ENCODE peak calls at places on chromosomes 2 and 18, in four cellular contexts. One of them, this sample, is unnamed. For H3K27me3, the result is how much of the 10 kb centered on the place peaks cover.

GRCh38 chr2:36663851-36664715 is 32.4 kb upstream of the VIT start:
- DNase-seq in GM23338: peak
- DNase-seq in mammary epithelial cell: peak
- DNase-seq in IMR-90: peak
- DNase-seq in this sample: peak

GRCh38 chr2:44290271-44290670 is 15.0 kb downstream of the SLC3A1 start:
- DNase-seq in GM23338: peak
- DNase-seq in mammary epithelial cell: peak
- DNase-seq in IMR-90: peak
- DNase-seq in this sample: no peak

GRCh38 chr2:207616185-207616584 is 9.0 kb downstream of the METTL21A start:
- DNase-seq in GM23338: no peak
- DNase-seq in mammary epithelial cell: peak
- DNase-seq in IMR-90: peak
- DNase-seq in this sample: no peak

GRCh38 chr2:106944220-106944619 is 58.3 kb upstream of the ST6GAL2 start:
- DNase-seq in GM23338: no peak
- DNase-seq in mammary epithelial cell: no peak
- DNase-seq in IMR-90: peak
- DNase-seq in this sample: no peak

GRCh38 chr2:136131961-136132839 is 14.3 kb upstream of the CXCR4 start:
- DNase-seq in GM23338: no peak
- DNase-seq in mammary epithelial cell: no peak
- DNase-seq in IMR-90: no peak
- DNase-seq in this sample: no peak

GRCh38 chr2:118849226-118850170 is 2.0 kb upstream of the EN1 start:
- DNase-seq in GM23338: peak
- DNase-seq in mammary epithelial cell: no peak
- DNase-seq in IMR-90: no peak
- DNase-seq in this sample: no peak

GRCh38 chr2:210912779-210913178 is 356.4 kb downstream of the CPS1 start:
- DNase-seq in GM23338: no peak
- DNase-seq in mammary epithelial cell: no peak
- DNase-seq in IMR-90: no peak
- DNase-seq in this sample: no peak

GRCh38 chr2:71505086-71505769 is 51.9 kb downstream of the DYSF start:
- DNase-seq in GM23338: no peak
- DNase-seq in mammary epithelial cell: no peak
- DNase-seq in IMR-90: no peak
- DNase-seq in this sample: peak

GRCh38 chr18:43869451-43870008 is 592.2 kb upstream of the SYT4 start:
- DNase-seq in GM23338: no peak
- DNase-seq in mammary epithelial cell: no peak
- DNase-seq in IMR-90: peak
- DNase-seq in this sample: no peak

GRCh38 chr2:25672500-25673169 is 742 bp downstream of the DTNB start:
- DNase-seq in GM23338: peak
- DNase-seq in mammary epithelial cell: peak
- DNase-seq in IMR-90: peak
- DNase-seq in this sample: no peak

GRCh38 chr2:10717630-10718029 is 3.8 kb upstream of the ATP6V1C2 start:
- DNase-seq in GM23338: no peak
- DNase-seq in mammary epithelial cell: peak
- DNase-seq in IMR-90: peak
- DNase-seq in this sample: no peak

GRCh38 chr2:174856447-174856846 is 92.2 kb upstream of the CHRNA1 start:
- DNase-seq in GM23338: no peak
- DNase-seq in mammary epithelial cell: no peak
- DNase-seq in IMR-90: no peak
- DNase-seq in this sample: no peak

GRCh38 chr18:657311-657997 is at the start of gene TYMS:
- DNase-seq in GM23338: peak
- DNase-seq in mammary epithelial cell: peak
- DNase-seq in IMR-90: peak
- DNase-seq in this sample: peak

GRCh38 chr2:129178356-129178755 is 801.1 kb upstream of the RAB6C start:
- DNase-seq in GM23338: no peak
- DNase-seq in mammary epithelial cell: peak
- DNase-seq in IMR-90: no peak
- DNase-seq in this sample: no peak

GRCh38 chr18:10488022-10488421 is 33.6 kb downstream of the APCDD1 start:
- DNase-seq in GM23338: no peak
- DNase-seq in mammary epithelial cell: no peak
- DNase-seq in IMR-90: peak
- DNase-seq in this sample: no peak

GRCh38 chr2:88281302-88282217 is 111.4 kb downstream of the THNSL2 start:
- DNase-seq in GM23338: no peak
- DNase-seq in mammary epithelial cell: no peak
- DNase-seq in IMR-90: no peak
- DNase-seq in this sample: no peak

GRCh38 chr2:15682354-15682753 is 90.7 kb downstream of the DDX1 start:
- DNase-seq in GM23338: no peak
- DNase-seq in mammary epithelial cell: no peak
- DNase-seq in IMR-90: no peak
- DNase-seq in this sample: no peak

GRCh38 chr18:7261199-7261598 is 30.3 kb downstream of the LRRC30 start:
- DNase-seq in GM23338: no peak
- DNase-seq in mammary epithelial cell: no peak
- DNase-seq in IMR-90: no peak
- DNase-seq in this sample: no peak

GRCh38 chr18:10872297-10872696 is 277.1 kb downstream of the PIEZO2 start:
- DNase-seq in GM23338: no peak
- DNase-seq in mammary epithelial cell: no peak
- DNase-seq in IMR-90: no peak
- DNase-seq in this sample: no peak

GRCh38 chr2:234240917-234241316 is 190.4 kb downstream of the SPP2 start:
- DNase-seq in GM23338: no peak
- DNase-seq in mammary epithelial cell: peak
- DNase-seq in IMR-90: peak
- DNase-seq in this sample: no peak

GRCh38 chr2:22056621-22057132 is 932.9 kb downstream of the TDRD15 start:
- DNase-seq in GM23338: no peak
- DNase-seq in mammary epithelial cell: no peak
- DNase-seq in IMR-90: no peak
- DNase-seq in this sample: no peak

DNA sequence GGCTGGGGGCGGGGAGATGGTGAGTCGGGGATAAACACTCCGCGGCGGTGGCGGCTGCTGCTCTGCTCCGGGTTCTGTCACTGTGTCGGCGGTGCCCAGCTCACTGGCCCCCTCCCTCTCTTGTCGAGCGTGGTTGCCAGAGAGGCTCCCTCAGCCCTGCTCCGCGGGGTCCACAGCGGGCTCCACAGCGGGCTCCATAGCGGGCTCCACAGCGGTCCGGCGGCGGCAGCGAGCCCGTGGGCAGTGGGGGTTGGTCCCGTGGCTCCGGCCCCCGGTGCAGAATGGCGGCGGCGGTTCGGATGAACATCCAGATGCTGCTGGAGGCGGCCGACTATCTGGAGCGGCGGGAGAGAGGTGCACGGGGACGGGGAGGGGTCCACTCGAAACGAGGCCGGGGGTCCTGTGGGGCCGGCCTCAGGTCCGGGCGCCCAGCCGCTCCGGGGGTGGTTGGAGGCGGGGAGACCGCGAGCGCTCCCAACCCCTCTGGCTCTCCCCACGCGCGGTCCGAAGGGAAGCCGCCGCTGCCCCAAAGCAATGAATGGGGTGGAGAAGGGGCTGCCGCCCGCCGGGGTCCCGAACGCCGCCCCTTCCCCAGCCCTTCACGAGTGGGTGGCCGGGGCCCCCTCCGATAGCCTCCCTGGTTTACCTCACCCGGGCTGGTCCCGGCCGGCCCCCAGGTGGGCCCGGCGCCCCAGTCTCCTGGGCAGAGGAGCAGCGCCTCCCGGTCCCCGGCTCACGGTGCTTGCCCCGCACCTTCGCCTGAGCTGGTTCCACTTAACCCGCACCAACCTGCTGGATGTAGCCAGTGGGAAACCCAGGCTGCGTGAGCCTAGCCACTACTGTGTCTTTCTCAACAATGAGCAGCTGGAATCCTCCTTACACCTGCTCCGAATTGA is at the start of gene MXD1:
- DNase-seq in GM23338: peak
- DNase-seq in mammary epithelial cell: peak
- DNase-seq in IMR-90: no peak
- DNase-seq in this sample: peak
- H2AFZ ChIP-seq in GM23338: no peak
- H2AFZ ChIP-seq in mammary epithelial cell: peak
- H2AFZ ChIP-seq in IMR-90: peak
- H2AFZ ChIP-seq in this sample: peak

GRCh38 chr2:238839428-238839827 is 8.5 kb upstream of the TWIST2 start:
- DNase-seq in GM23338: no peak
- DNase-seq in mammary epithelial cell: no peak
- DNase-seq in IMR-90: no peak
- DNase-seq in this sample: no peak

GRCh38 chr2:238835726-238836301 is 12.1 kb upstream of the TWIST2 start:
- DNase-seq in GM23338: peak
- DNase-seq in mammary epithelial cell: no peak
- DNase-seq in IMR-90: no peak
- DNase-seq in this sample: no peak

GRCh38 chr2:238841542-238842181 is 6.2 kb upstream of the TWIST2 start:
- DNase-seq in GM23338: no peak
- DNase-seq in mammary epithelial cell: peak
- DNase-seq in IMR-90: no peak
- DNase-seq in this sample: no peak

GRCh38 chr2:238834982-238835381 is 12.9 kb upstream of the TWIST2 start:
- DNase-seq in GM23338: no peak
- DNase-seq in mammary epithelial cell: no peak
- DNase-seq in IMR-90: no peak
- DNase-seq in this sample: no peak

DNA sequence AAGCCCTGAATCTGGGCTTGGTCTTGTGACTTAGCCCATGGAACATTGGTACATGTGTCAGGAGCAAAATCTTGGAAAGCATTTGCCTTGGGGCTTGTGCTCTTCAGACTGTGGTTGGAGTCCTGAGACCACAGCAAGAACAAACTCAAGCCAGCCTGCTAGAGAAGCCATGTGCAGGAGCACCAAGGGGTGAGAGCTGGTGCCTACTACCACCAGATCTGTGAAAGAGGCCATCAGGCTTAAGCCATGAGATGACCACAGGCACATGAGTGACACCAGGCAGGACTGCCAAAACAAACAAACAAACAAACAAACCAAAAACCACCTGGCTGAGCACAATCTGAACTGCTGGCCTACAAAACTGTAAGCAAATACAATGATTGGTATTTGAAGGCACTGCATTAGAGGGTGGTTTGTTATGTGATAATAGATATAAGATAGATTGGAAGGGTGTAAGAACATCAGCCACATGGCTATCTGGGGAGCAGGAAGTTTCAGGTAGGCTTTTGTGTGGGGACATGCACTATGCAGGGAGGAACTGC is 9.0 kb upstream of the TWIST2 start:
- DNase-seq in GM23338: no peak
- DNase-seq in mammary epithelial cell: no peak
- DNase-seq in IMR-90: no peak
- DNase-seq in this sample: no peak
- H3K27me3 ChIP-seq in GM23338: under half
- H3K27me3 ChIP-seq in mammary epithelial cell: under half
- H3K27me3 ChIP-seq in IMR-90: under half
- H3K27me3 ChIP-seq in this sample: under half

DNA sequence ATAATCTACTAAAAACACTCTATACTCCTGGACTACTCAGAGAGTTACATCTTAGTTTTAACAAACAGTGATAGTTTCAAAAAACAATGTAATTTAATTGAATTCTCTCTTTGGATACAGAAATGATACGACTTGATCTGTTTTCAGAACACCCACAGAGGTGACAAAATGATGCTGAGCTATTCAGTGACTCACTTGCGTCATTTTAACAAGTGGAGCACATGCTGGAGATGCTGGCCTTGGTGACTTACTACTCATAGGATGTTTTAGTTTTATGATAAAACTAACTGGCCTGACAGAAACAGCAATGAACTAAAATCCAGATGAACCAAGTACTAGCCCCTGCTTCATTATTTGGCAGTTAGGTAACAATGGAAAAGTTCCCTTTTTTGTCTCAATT is 101.3 kb upstream of the ITGB6 start:
- DNase-seq in GM23338: no peak
- DNase-seq in mammary epithelial cell: no peak
- DNase-seq in IMR-90: peak
- DNase-seq in this sample: no peak
- H2AFZ ChIP-seq in GM23338: no peak
- H2AFZ ChIP-seq in mammary epithelial cell: no peak
- H2AFZ ChIP-seq in IMR-90: no peak
- H2AFZ ChIP-seq in this sample: no peak

DNA sequence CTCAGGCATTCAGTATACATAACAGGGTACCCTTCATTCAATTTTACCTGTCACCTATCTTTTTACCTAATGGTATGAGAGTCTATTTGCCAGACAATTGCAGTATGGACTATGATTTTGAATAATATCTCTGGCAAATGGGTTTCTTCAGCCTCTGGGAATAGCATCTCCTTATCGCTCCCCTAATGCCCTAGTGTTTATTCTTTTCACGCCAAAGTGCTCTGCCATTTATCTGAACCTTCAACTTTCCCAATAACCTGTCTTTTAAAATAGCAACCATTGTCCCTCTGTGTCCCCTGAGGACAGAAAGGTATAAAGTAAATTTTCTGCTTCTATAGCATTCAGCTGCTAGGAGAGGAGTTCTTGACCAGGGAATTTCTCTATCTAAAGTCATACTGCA is 45.0 kb upstream of the FSHR start:
- DNase-seq in GM23338: no peak
- DNase-seq in mammary epithelial cell: no peak
- DNase-seq in IMR-90: no peak
- DNase-seq in this sample: no peak
- H3K27me3 ChIP-seq in GM23338: under half
- H3K27me3 ChIP-seq in mammary epithelial cell: under half
- H3K27me3 ChIP-seq in IMR-90: under half
- H3K27me3 ChIP-seq in this sample: under half

GRCh38 chr2:27627963-27628766 is 647 bp downstream of the CCDC121 start:
- DNase-seq in GM23338: peak
- DNase-seq in mammary epithelial cell: peak
- DNase-seq in IMR-90: peak
- DNase-seq in this sample: no peak
- H2AFZ ChIP-seq in GM23338: peak
- H2AFZ ChIP-seq in mammary epithelial cell: peak
- H2AFZ ChIP-seq in IMR-90: peak
- H2AFZ ChIP-seq in this sample: no peak

GRCh38 chr2:238106339-238106697 is 6.2 kb downstream of the ESPNL start:
- DNase-seq in GM23338: peak
- DNase-seq in mammary epithelial cell: no peak
- DNase-seq in IMR-90: no peak
- DNase-seq in this sample: peak
- H3K27me3 ChIP-seq in GM23338: under half
- H3K27me3 ChIP-seq in mammary epithelial cell: under half
- H3K27me3 ChIP-seq in IMR-90: under half
- H3K27me3 ChIP-seq in this sample: under half

This sample was measured in SK-N-SH.